ENCODE peak calls at places on chromosomes 7 and 10, in nine cellular contexts. One of them, this sample, is unnamed.

GRCh38 chr7:2431260-2431867 is 28.0 kb downstream of the CHST12 start:
- DNase-seq in CD4-positive, alpha-beta T cell: peak; percentile 18
- DNase-seq in NCI-H187 treated with DMSO at 0.1 percent for 48 hours: no peak
- DNase-seq in NCI-H1930: no peak
- DNase-seq in stimulated activated CD4-positive, alpha-beta T cell treated with anti-CD3 and anti-CD28 coated beads, Interleukin-15, amount 100 ng/mL, for 48 hours: no peak
- DNase-seq in IMR-90: no peak
- DNase-seq in aorta: no peak
- DNase-seq in T-helper 9 cell: peak; percentile 38
- DNase-seq in skeletal muscle cell: no peak
- DNase-seq in this sample: peak; percentile 47

GRCh38 chr10:113226404-113226803 is 276.4 kb downstream of the TCF7L2 start:
- DNase-seq in CD4-positive, alpha-beta T cell: no peak
- DNase-seq in NCI-H187 treated with DMSO at 0.1 percent for 48 hours: no peak
- DNase-seq in NCI-H1930: no peak
- DNase-seq in stimulated activated CD4-positive, alpha-beta T cell treated with anti-CD3 and anti-CD28 coated beads, Interleukin-15, amount 100 ng/mL, for 48 hours: peak; percentile 6
- DNase-seq in IMR-90: no peak
- DNase-seq in aorta: no peak
- DNase-seq in T-helper 9 cell: no peak
- DNase-seq in skeletal muscle cell: no peak
- DNase-seq in this sample: no peak

GRCh38 chr7:4612939-4613841 is 68.9 kb upstream of the FOXK1 start:
- DNase-seq in CD4-positive, alpha-beta T cell: no peak
- DNase-seq in NCI-H187 treated with DMSO at 0.1 percent for 48 hours: no peak
- DNase-seq in NCI-H1930: no peak
- DNase-seq in stimulated activated CD4-positive, alpha-beta T cell treated with anti-CD3 and anti-CD28 coated beads, Interleukin-15, amount 100 ng/mL, for 48 hours: no peak
- DNase-seq in IMR-90: peak; percentile 29
- DNase-seq in aorta: peak; percentile 75
- DNase-seq in T-helper 9 cell: no peak
- DNase-seq in skeletal muscle cell: no peak
- DNase-seq in this sample: no peak

GRCh38 chr10:3668961-3669330 is 116.1 kb downstream of the KLF6 start:
- DNase-seq in CD4-positive, alpha-beta T cell: no peak
- DNase-seq in NCI-H187 treated with DMSO at 0.1 percent for 48 hours: no peak
- DNase-seq in NCI-H1930: no peak
- DNase-seq in stimulated activated CD4-positive, alpha-beta T cell treated with anti-CD3 and anti-CD28 coated beads, Interleukin-15, amount 100 ng/mL, for 48 hours: no peak
- DNase-seq in IMR-90: no peak
- DNase-seq in aorta: no peak
- DNase-seq in T-helper 9 cell: no peak
- DNase-seq in skeletal muscle cell: no peak
- DNase-seq in this sample: no peak

GRCh38 chr10:33287112-33287511 is 47.4 kb downstream of the NRP1 start:
- DNase-seq in CD4-positive, alpha-beta T cell: no peak
- DNase-seq in NCI-H187 treated with DMSO at 0.1 percent for 48 hours: no peak
- DNase-seq in NCI-H1930: no peak
- DNase-seq in stimulated activated CD4-positive, alpha-beta T cell treated with anti-CD3 and anti-CD28 coated beads, Interleukin-15, amount 100 ng/mL, for 48 hours: no peak
- DNase-seq in IMR-90: no peak
- DNase-seq in aorta: no peak
- DNase-seq in T-helper 9 cell: no peak
- DNase-seq in skeletal muscle cell: no peak
- DNase-seq in this sample: no peak

GRCh38 chr10:54585572-54585971 is 215.5 kb downstream of the PCDH15 start:
- DNase-seq in CD4-positive, alpha-beta T cell: no peak
- DNase-seq in NCI-H187 treated with DMSO at 0.1 percent for 48 hours: no peak
- DNase-seq in NCI-H1930: no peak
- DNase-seq in stimulated activated CD4-positive, alpha-beta T cell treated with anti-CD3 and anti-CD28 coated beads, Interleukin-15, amount 100 ng/mL, for 48 hours: no peak
- DNase-seq in IMR-90: no peak
- DNase-seq in aorta: no peak
- DNase-seq in T-helper 9 cell: no peak
- DNase-seq in skeletal muscle cell: no peak
- DNase-seq in this sample: no peak

GRCh38 chr10:45118929-45119328 is 118.2 kb downstream of the ZNF22 start:
- DNase-seq in CD4-positive, alpha-beta T cell: no peak
- DNase-seq in NCI-H187 treated with DMSO at 0.1 percent for 48 hours: no peak
- DNase-seq in NCI-H1930: no peak
- DNase-seq in stimulated activated CD4-positive, alpha-beta T cell treated with anti-CD3 and anti-CD28 coated beads, Interleukin-15, amount 100 ng/mL, for 48 hours: no peak
- DNase-seq in IMR-90: no peak
- DNase-seq in aorta: no peak
- DNase-seq in T-helper 9 cell: no peak
- DNase-seq in skeletal muscle cell: no peak
- DNase-seq in this sample: no peak

GRCh38 chr10:47262606-47263295 is 37.2 kb upstream of the GDF10 start:
- DNase-seq in CD4-positive, alpha-beta T cell: no peak
- DNase-seq in NCI-H187 treated with DMSO at 0.1 percent for 48 hours: no peak
- DNase-seq in NCI-H1930: no peak
- DNase-seq in stimulated activated CD4-positive, alpha-beta T cell treated with anti-CD3 and anti-CD28 coated beads, Interleukin-15, amount 100 ng/mL, for 48 hours: no peak
- DNase-seq in IMR-90: peak; percentile 17
- DNase-seq in aorta: no peak
- DNase-seq in T-helper 9 cell: no peak
- DNase-seq in skeletal muscle cell: no peak
- DNase-seq in this sample: no peak

GRCh38 chr10:44801383-44802327 is 109.5 kb upstream of the TMEM72 start:
- DNase-seq in CD4-positive, alpha-beta T cell: no peak
- DNase-seq in NCI-H187 treated with DMSO at 0.1 percent for 48 hours: no peak
- DNase-seq in NCI-H1930: no peak
- DNase-seq in stimulated activated CD4-positive, alpha-beta T cell treated with anti-CD3 and anti-CD28 coated beads, Interleukin-15, amount 100 ng/mL, for 48 hours: no peak
- DNase-seq in IMR-90: peak; percentile 97
- DNase-seq in aorta: peak; percentile 90
- DNase-seq in T-helper 9 cell: no peak
- DNase-seq in skeletal muscle cell: peak; percentile 78
- DNase-seq in this sample: no peak

GRCh38 chr7:155457544-155458316 is at the start of gene EN2:
- DNase-seq in CD4-positive, alpha-beta T cell: no peak
- DNase-seq in NCI-H187 treated with DMSO at 0.1 percent for 48 hours: no peak
- DNase-seq in NCI-H1930: no peak
- DNase-seq in stimulated activated CD4-positive, alpha-beta T cell treated with anti-CD3 and anti-CD28 coated beads, Interleukin-15, amount 100 ng/mL, for 48 hours: no peak
- DNase-seq in IMR-90: no peak
- DNase-seq in aorta: peak; percentile 77
- DNase-seq in T-helper 9 cell: no peak
- DNase-seq in skeletal muscle cell: no peak
- DNase-seq in this sample: no peak

GRCh38 chr7:326273-326672 is 36.3 kb downstream of the FOXL3 start:
- DNase-seq in CD4-positive, alpha-beta T cell: no peak
- DNase-seq in NCI-H187 treated with DMSO at 0.1 percent for 48 hours: no peak
- DNase-seq in NCI-H1930: no peak
- DNase-seq in stimulated activated CD4-positive, alpha-beta T cell treated with anti-CD3 and anti-CD28 coated beads, Interleukin-15, amount 100 ng/mL, for 48 hours: no peak
- DNase-seq in IMR-90: no peak
- DNase-seq in aorta: peak; percentile 68
- DNase-seq in T-helper 9 cell: no peak
- DNase-seq in skeletal muscle cell: no peak
- DNase-seq in this sample: no peak

GRCh38 chr10:86267286-86268195 is 99.1 kb downstream of the GRID1 start:
- DNase-seq in CD4-positive, alpha-beta T cell: no peak
- DNase-seq in NCI-H187 treated with DMSO at 0.1 percent for 48 hours: no peak
- DNase-seq in NCI-H1930: no peak
- DNase-seq in stimulated activated CD4-positive, alpha-beta T cell treated with anti-CD3 and anti-CD28 coated beads, Interleukin-15, amount 100 ng/mL, for 48 hours: no peak
- DNase-seq in IMR-90: no peak
- DNase-seq in aorta: no peak
- DNase-seq in T-helper 9 cell: no peak
- DNase-seq in skeletal muscle cell: no peak
- DNase-seq in this sample: no peak

This sample was measured in effector memory CD8-positive, alpha-beta T cell.